ENCODE peak calls at places on chromosomes 2 and 18, in ten cellular contexts. One of them, this sample, is unnamed.

GRCh38 chr18:60508108-60508507 is 135.5 kb upstream of the MC4R start:
- DNase-seq in sigmoid colon: no peak
- DNase-seq in upper lobe of left lung: no peak
- DNase-seq in H1: no peak
- DNase-seq in HCT116: no peak
- DNase-seq in SK-N-SH: peak; percentile 10
- DNase-seq in GM12878: no peak
- DNase-seq in transverse colon: no peak
- DNase-seq in stomach: no peak
- DNase-seq in spleen: no peak
- DNase-seq in this sample: no peak

GRCh38 chr2:235827585-235827992 is 333.7 kb downstream of the AGAP1 start:
- DNase-seq in transverse colon: no peak
- DNase-seq in sigmoid colon: no peak
- DNase-seq in HCT116: peak; percentile 74
- DNase-seq in spleen: peak; percentile 51
- DNase-seq in upper lobe of left lung: no peak
- DNase-seq in SK-N-SH: no peak
- DNase-seq in stomach: no peak
- DNase-seq in GM12878: no peak
- DNase-seq in H1: no peak
- DNase-seq in this sample: no peak

GRCh38 chr2:151071382-151071781 is 190.3 kb downstream of the RBM43 start:
- DNase-seq in stomach: no peak
- DNase-seq in H1: no peak
- DNase-seq in spleen: no peak
- DNase-seq in SK-N-SH: no peak
- DNase-seq in transverse colon: no peak
- DNase-seq in HCT116: peak; percentile 10
- DNase-seq in GM12878: no peak
- DNase-seq in upper lobe of left lung: no peak
- DNase-seq in sigmoid colon: no peak
- DNase-seq in this sample: no peak

GRCh38 chr2:71905205-71905604 is 242.5 kb downstream of the CYP26B1 start:
- DNase-seq in spleen: no peak
- DNase-seq in upper lobe of left lung: no peak
- DNase-seq in sigmoid colon: no peak
- DNase-seq in SK-N-SH: no peak
- DNase-seq in stomach: no peak
- DNase-seq in HCT116: no peak
- DNase-seq in GM12878: no peak
- DNase-seq in transverse colon: no peak
- DNase-seq in H1: no peak
- DNase-seq in this sample: no peak

GRCh38 chr2:68832161-68832869 is 38.9 kb downstream of the BMP10 start:
- DNase-seq in upper lobe of left lung: peak; percentile 86
- DNase-seq in stomach: no peak
- DNase-seq in transverse colon: peak; percentile 56
- DNase-seq in spleen: peak; percentile 83
- DNase-seq in GM12878: peak; percentile 31
- DNase-seq in H1: peak; percentile 38
- DNase-seq in SK-N-SH: no peak
- DNase-seq in HCT116: no peak
- DNase-seq in sigmoid colon: peak; percentile 81
- DNase-seq in this sample: no peak

GRCh38 chr2:7671312-7671711 is 754.1 kb downstream of the RNF144A start:
- DNase-seq in upper lobe of left lung: no peak
- DNase-seq in SK-N-SH: no peak
- DNase-seq in transverse colon: no peak
- DNase-seq in spleen: no peak
- DNase-seq in HCT116: no peak
- DNase-seq in sigmoid colon: peak; percentile 75
- DNase-seq in GM12878: no peak
- DNase-seq in H1: no peak
- DNase-seq in stomach: no peak
- DNase-seq in this sample: no peak

GRCh38 chr2:216074794-216075193 is 6.8 kb downstream of the PECR start:
- DNase-seq in GM12878: no peak
- DNase-seq in H1: no peak
- DNase-seq in SK-N-SH: no peak
- DNase-seq in spleen: no peak
- DNase-seq in HCT116: no peak
- DNase-seq in upper lobe of left lung: no peak
- DNase-seq in sigmoid colon: no peak
- DNase-seq in stomach: no peak
- DNase-seq in transverse colon: no peak
- DNase-seq in this sample: no peak

GRCh38 chr2:101848790-101849410 is 142.9 kb upstream of the IL1R2 start:
- DNase-seq in HCT116: no peak
- DNase-seq in GM12878: no peak
- DNase-seq in stomach: no peak
- DNase-seq in H1: no peak
- DNase-seq in SK-N-SH: no peak
- DNase-seq in spleen: no peak
- DNase-seq in upper lobe of left lung: no peak
- DNase-seq in sigmoid colon: no peak
- DNase-seq in transverse colon: no peak
- DNase-seq in this sample: no peak

GRCh38 chr2:6914829-6915228 is 2.4 kb upstream of the RNF144A start:
- DNase-seq in GM12878: no peak
- DNase-seq in transverse colon: no peak
- DNase-seq in upper lobe of left lung: no peak
- DNase-seq in SK-N-SH: no peak
- DNase-seq in HCT116: peak; percentile 71
- DNase-seq in stomach: no peak
- DNase-seq in spleen: no peak
- DNase-seq in sigmoid colon: no peak
- DNase-seq in H1: no peak
- DNase-seq in this sample: no peak

DNA sequence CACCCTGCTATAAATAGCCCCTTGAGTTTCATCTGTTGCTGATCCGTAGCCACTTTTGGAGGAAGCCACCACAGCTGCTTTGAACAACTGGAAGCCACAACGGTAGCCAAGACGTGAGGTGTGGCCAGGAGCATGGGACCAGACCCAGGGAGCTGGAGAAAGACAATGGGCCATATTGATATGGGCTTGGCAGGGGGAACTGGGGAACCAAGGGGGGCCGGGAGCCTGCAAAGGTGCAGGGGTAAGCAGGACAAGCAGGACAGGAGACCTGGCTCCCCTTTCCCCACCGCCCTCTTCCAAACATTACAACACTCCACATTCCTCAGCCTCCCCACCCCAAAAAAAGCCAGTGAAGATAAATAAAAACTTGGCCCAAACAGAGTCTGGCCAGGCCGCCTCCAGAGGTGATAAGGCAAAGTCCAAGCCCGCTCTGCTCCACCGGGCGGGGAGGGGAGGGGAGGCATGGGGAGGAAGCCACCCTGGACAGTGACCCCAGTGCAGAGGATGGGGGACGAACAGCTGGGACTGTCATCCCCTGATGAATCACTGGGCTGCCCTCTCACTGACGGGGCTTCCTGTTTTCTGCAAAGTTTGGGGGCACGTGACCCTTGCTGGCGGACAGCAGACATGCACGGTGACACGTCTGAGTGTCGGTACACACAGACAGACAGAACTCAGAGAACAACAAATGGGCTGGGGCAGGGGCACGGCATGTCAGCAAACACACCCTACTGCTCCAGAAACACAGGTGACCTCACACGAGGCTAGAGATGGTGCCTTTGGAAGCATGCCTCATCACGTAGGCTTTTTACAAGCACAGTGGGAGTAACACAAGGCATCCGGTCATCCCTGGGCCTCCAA is 100.3 kb downstream of the TNS1 start:
- DNase-seq in sigmoid colon: peak; percentile 95
- DNase-seq in transverse colon: peak; percentile 72
- DNase-seq in upper lobe of left lung: peak; percentile 92
- DNase-seq in H1: no peak
- DNase-seq in stomach: peak; percentile 84
- DNase-seq in SK-N-SH: no peak
- DNase-seq in spleen: peak; percentile 88
- DNase-seq in HCT116: no peak
- DNase-seq in GM12878: no peak
- DNase-seq in this sample: no peak
- TF ChIP-seq POLR2AphosphoS5 in sigmoid colon: peak; percentile 80
- TF ChIP-seq POLR2AphosphoS5 in transverse colon: peak; percentile 43
- TF ChIP-seq POLR2AphosphoS5 in upper lobe of left lung: peak; percentile 96
- TF ChIP-seq POLR2AphosphoS5 in H1: no peak
- TF ChIP-seq POLR2AphosphoS5 in stomach: no peak
- TF ChIP-seq POLR2AphosphoS5 in SK-N-SH: no peak
- TF ChIP-seq POLR2AphosphoS5 in spleen: peak; percentile 90
- TF ChIP-seq POLR2AphosphoS5 in HCT116: no peak
- TF ChIP-seq POLR2AphosphoS5 in GM12878: no peak
- TF ChIP-seq POLR2AphosphoS5 in this sample: peak; percentile 89

GRCh38 chr2:218447072-218447471 is 28.1 kb downstream of the VIL1 start:
- DNase-seq in H1: no peak
- DNase-seq in transverse colon: no peak
- DNase-seq in GM12878: no peak
- DNase-seq in upper lobe of left lung: no peak
- DNase-seq in sigmoid colon: no peak
- DNase-seq in SK-N-SH: no peak
- DNase-seq in stomach: no peak
- DNase-seq in spleen: no peak
- DNase-seq in HCT116: no peak
- DNase-seq in this sample: no peak
- H3K4me1 ChIP-seq in H1: no peaks in the 10 kb centered on the region
- H3K4me1 ChIP-seq in transverse colon: peaks cover 21% of the 10 kb centered on the region
- H3K4me1 ChIP-seq in GM12878: no peaks in the 10 kb centered on the region
- H3K4me1 ChIP-seq in upper lobe of left lung: no peaks in the 10 kb centered on the region
- H3K4me1 ChIP-seq in sigmoid colon: no peaks in the 10 kb centered on the region
- H3K4me1 ChIP-seq in SK-N-SH: no peaks in the 10 kb centered on the region
- H3K4me1 ChIP-seq in stomach: peaks cover 16% of the 10 kb centered on the region
- H3K4me1 ChIP-seq in spleen: no peaks in the 10 kb centered on the region
- H3K4me1 ChIP-seq in HCT116: peaks cover 17% of the 10 kb centered on the region
- H3K4me1 ChIP-seq in this sample: no peaks in the 10 kb centered on the region

GRCh38 chr2:230347659-230348305 is 20.8 kb downstream of the SP140L start:
- DNase-seq in upper lobe of left lung: no peak
- DNase-seq in sigmoid colon: no peak
- DNase-seq in stomach: no peak
- DNase-seq in SK-N-SH: no peak
- DNase-seq in GM12878: peak; percentile 32
- DNase-seq in spleen: no peak
- DNase-seq in HCT116: no peak
- DNase-seq in H1: no peak
- DNase-seq in transverse colon: no peak
- DNase-seq in this sample: no peak

GRCh38 chr2:230346465-230346864 is 19.5 kb downstream of the SP140L start:
- DNase-seq in H1: no peak
- DNase-seq in sigmoid colon: no peak
- DNase-seq in upper lobe of left lung: no peak
- DNase-seq in spleen: no peak
- DNase-seq in transverse colon: no peak
- DNase-seq in GM12878: no peak
- DNase-seq in HCT116: no peak
- DNase-seq in SK-N-SH: no peak
- DNase-seq in stomach: no peak
- DNase-seq in this sample: no peak

GRCh38 chr2:230348792-230349191 is 21.8 kb downstream of the SP140L start:
- DNase-seq in SK-N-SH: no peak
- DNase-seq in GM12878: no peak
- DNase-seq in sigmoid colon: no peak
- DNase-seq in spleen: no peak
- DNase-seq in transverse colon: no peak
- DNase-seq in H1: no peak
- DNase-seq in upper lobe of left lung: no peak
- DNase-seq in stomach: no peak
- DNase-seq in HCT116: no peak
- DNase-seq in this sample: no peak

GRCh38 chr2:230343747-230344146 is 16.8 kb downstream of the SP140L start:
- DNase-seq in H1: no peak
- DNase-seq in SK-N-SH: no peak
- DNase-seq in spleen: no peak
- DNase-seq in sigmoid colon: no peak
- DNase-seq in HCT116: no peak
- DNase-seq in upper lobe of left lung: no peak
- DNase-seq in stomach: no peak
- DNase-seq in GM12878: no peak
- DNase-seq in transverse colon: no peak
- DNase-seq in this sample: no peak

DNA sequence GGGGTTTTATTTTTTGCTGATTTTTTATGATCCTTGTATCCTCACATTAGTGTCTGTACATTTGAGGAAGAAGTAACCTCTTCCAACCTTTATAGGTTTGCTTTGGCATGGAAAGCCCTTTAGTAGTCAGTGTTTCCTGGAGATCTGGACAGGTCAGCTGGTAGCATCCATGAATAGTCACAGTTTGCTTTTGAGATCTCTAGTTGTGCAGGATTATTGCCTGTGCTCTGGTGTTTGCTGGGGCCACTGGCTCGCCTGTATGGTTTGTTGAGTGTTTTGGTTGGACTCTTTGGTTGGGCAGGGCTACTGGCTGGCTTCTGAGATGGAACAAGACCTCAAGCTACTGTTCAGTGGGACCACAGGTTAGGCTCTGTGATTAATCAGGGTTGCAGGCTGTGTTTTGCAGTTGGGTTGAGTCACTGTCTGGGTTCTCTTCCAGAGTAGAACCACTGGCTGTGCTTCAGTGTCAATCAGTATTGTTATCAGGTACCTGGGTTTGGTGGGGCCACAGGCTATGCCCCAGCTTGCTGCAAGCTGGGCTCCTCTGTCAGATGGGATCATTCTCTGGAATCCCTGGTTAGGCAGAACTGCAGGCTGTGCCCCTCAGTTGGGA is 20.0 kb downstream of the SP140L start:
- DNase-seq in GM12878: no peak
- DNase-seq in transverse colon: no peak
- DNase-seq in HCT116: no peak
- DNase-seq in sigmoid colon: no peak
- DNase-seq in H1: no peak
- DNase-seq in stomach: no peak
- DNase-seq in spleen: no peak
- DNase-seq in SK-N-SH: no peak
- DNase-seq in upper lobe of left lung: no peak
- DNase-seq in this sample: no peak
- H3K9me3 ChIP-seq in GM12878: peaks cover 14% of the 10 kb centered on the region
- H3K9me3 ChIP-seq in transverse colon: peaks cover 8% of the 10 kb centered on the region
- H3K9me3 ChIP-seq in HCT116: no peaks in the 10 kb centered on the region
- H3K9me3 ChIP-seq in sigmoid colon: no peaks in the 10 kb centered on the region
- H3K9me3 ChIP-seq in H1: no peaks in the 10 kb centered on the region
- H3K9me3 ChIP-seq in stomach: peaks cover 11% of the 10 kb centered on the region
- H3K9me3 ChIP-seq in spleen: peaks cover 48% of the 10 kb centered on the region
- H3K9me3 ChIP-seq in SK-N-SH: peaks cover 12% of the 10 kb centered on the region
- H3K9me3 ChIP-seq in upper lobe of left lung: peaks cover 5% of the 10 kb centered on the region
- H3K9me3 ChIP-seq in this sample: no peaks in the 10 kb centered on the region

DNA sequence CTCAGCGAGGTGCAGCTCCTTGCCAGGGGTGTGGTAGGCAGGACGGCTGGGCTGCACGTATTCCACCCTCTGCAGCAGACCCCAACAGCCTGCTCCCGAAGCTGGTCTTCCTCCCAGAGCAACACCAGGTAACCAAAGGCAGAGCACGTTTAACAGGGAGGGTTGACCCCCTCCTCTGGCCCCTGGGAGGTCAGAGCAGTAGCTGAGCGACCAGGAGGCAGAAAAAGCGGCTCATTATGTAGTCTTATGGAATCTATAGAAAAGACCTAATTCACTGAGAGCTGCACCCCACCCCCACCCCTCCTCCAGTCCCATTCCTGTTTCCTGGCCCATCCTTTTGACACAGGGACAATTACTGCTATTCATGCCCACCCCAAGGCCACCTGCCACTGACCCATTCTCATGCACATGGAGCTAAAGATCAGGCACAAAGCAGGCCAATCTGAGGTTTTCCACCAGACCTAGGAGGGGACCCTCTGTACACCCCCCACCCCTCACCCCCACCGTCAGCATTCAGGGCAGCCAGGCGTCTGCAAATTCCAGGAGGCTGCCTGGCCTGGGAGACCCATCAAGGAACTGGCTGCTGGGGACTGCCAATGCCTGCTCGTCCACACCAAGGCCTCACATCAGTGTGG is 60.9 kb upstream of the FZD7 start:
- DNase-seq in H1: peak; percentile 72
- DNase-seq in stomach: no peak
- DNase-seq in spleen: no peak
- DNase-seq in upper lobe of left lung: no peak
- DNase-seq in SK-N-SH: no peak
- DNase-seq in sigmoid colon: no peak
- DNase-seq in transverse colon: no peak
- DNase-seq in GM12878: no peak
- DNase-seq in HCT116: no peak
- DNase-seq in this sample: no peak
- TF ChIP-seq POLR2AphosphoS5 in H1: peak; percentile 47
- TF ChIP-seq POLR2AphosphoS5 in stomach: no peak
- TF ChIP-seq POLR2AphosphoS5 in spleen: no peak
- TF ChIP-seq POLR2AphosphoS5 in upper lobe of left lung: no peak
- TF ChIP-seq POLR2AphosphoS5 in SK-N-SH: no peak
- TF ChIP-seq POLR2AphosphoS5 in sigmoid colon: no peak
- TF ChIP-seq POLR2AphosphoS5 in transverse colon: no peak
- TF ChIP-seq POLR2AphosphoS5 in GM12878: no peak
- TF ChIP-seq POLR2AphosphoS5 in HCT116: no peak
- TF ChIP-seq POLR2AphosphoS5 in this sample: no peak